ENCODE peak calls at places on chromosome 13, in ten cellular contexts. M is choroid plexus epithelial cell, J is colonic mucosa, G is AG04450, D is suprapubic skin, V is left lung, E is astrocyte of the spinal cord, F is stomach, C is AG09309, S is cardiac muscle cell. O is an unnamed sample.

GRCh38 chr13:108408670-108409069 is 139.2 kb downstream of the TNFSF13B start:
- DNase-seq in M (no peak), J (no peak), G (no peak), D (no peak), V (no peak), E (no peak), F (no peak), C (no peak), S (no peak), O (no peak)

GRCh38 chr13:36766295-36766694 is 52.7 kb upstream of the RFXAP start:
- DNase-seq in M (peak; percentile 93), J (no peak), G (no peak), D (no peak), V (peak; percentile 39), E (peak; percentile 74), F (no peak), C (no peak), S (no peak), O (peak; percentile 71)

GRCh38 chr13:24627090-24627714 is 53.0 kb upstream of the ATP12A start:
- DNase-seq in M (no peak), J (peak; percentile 72), G (no peak), D (no peak), V (no peak), E (no peak), F (peak; percentile 24), C (no peak), S (peak; percentile 79), O (no peak)

GRCh38 chr13:72221276-72221962 is 354.4 kb upstream of the DACH1 start:
- DNase-seq in M (peak; percentile 26), J (peak; percentile 39), G (no peak), D (no peak), V (no peak), E (no peak), F (no peak), C (no peak), S (peak; percentile 22), O (peak; percentile 7)

GRCh38 chr13:110294146-110294545 is 12.8 kb downstream of the COL4A1 start:
- DNase-seq in M (peak; percentile 69), J (no peak), G (no peak), D (no peak), V (no peak), E (no peak), F (no peak), C (peak; percentile 71), S (no peak), O (peak; percentile 87)

GRCh38 chr13:96707146-96707545 is 287.1 kb downstream of the OXGR1 start:
- DNase-seq in M (no peak), J (no peak), G (no peak), D (no peak), V (no peak), E (no peak), F (no peak), C (no peak), S (no peak), O (no peak)

GRCh38 chr13:39776439-39776838 is 121.0 kb downstream of the COG6 start:
- DNase-seq in M (peak; percentile 93), J (no peak), G (peak; percentile 51), D (no peak), V (no peak), E (peak; percentile 91), F (no peak), C (peak; percentile 58), S (no peak), O (peak; percentile 70)

GRCh38 chr13:73158851-73159250 is 100.0 kb downstream of the KLF5 start:
- DNase-seq in M (peak; percentile 62), J (no peak), G (peak; percentile 30), D (no peak), V (no peak), E (peak; percentile 61), F (no peak), C (no peak), S (no peak), O (peak; percentile 67)

GRCh38 chr13:92390217-92390616 is 836.4 kb upstream of the GPC6 start:
- DNase-seq in M (no peak), J (no peak), G (no peak), D (no peak), V (no peak), E (no peak), F (no peak), C (no peak), S (no peak), O (no peak)

GRCh38 chr13:29887651-29888050 is 37.2 kb upstream of the UBL3 start:
- DNase-seq in M (no peak), J (no peak), G (no peak), D (no peak), V (no peak), E (no peak), F (no peak), C (no peak), S (no peak), O (no peak)

GRCh38 chr13:42681394-42681793 is 100.0 kb upstream of the FAM216B start:
- DNase-seq in M (no peak), J (no peak), G (no peak), D (no peak), V (no peak), E (no peak), F (no peak), C (no peak), S (no peak), O (no peak)

DNA sequence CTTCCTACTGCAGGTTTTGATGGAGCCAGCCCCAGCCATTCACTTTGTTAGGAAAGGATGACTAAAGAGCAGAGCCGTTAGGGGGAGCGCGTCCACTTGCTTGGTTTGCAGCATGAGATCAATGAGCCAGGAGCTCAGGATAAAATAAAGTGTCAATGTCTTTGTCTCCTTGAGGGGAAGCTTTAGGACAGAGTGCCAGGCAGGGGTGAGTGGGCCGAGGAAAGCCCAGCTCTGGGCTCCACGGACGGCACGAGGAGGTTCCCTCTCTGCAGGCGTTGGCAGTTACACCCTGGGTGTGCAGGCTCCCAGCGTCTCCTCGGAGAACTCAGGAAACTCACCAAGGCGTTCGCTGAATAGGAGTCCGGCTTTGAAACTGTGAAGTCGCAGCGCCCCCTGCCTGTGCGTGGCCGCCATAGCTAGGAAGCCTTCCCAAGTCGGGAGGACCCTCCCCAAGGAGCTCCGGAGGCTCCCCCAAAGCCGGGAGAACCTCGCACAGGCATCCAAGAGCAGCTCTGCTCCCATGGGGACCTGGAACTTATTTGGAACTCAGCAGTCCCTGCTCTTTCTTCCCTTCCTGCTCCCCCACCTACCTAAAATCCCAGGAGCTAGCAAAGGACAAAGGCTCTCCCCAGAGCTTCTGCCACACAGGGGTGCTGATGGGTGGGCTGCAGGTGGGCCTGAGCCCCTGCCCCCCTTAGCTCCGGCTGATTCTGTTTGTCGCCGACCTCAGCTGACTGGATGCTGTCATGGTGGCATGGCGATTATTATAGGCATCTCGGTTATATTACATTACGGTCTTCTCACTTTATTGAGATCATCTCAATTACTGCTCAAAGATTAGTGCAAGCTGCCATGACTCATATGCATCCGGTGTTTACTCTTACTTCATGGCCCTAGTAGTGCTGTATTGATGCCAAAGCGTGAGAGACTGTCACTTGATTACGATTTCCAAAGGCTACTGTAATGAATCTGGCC is 34.4 kb downstream of the GSX1 start:
- DNase-seq in M (peak; percentile 91), J (peak; percentile 86), G (peak; percentile 59), D (peak; percentile 89), V (peak; percentile 77), E (peak; percentile 88), F (peak; percentile 86), C (peak; percentile 45), S (peak; percentile 91), O (peak; percentile 89)
- H3K4me3 ChIP-seq in M (peak overlapping the region; percentile 43), J (no peak overlapping the region), G (peak overlapping the region; percentile 49), D (peak overlapping the region; percentile 22), V (no peak overlapping the region), E (peak overlapping the region; percentile 9), F (peak overlapping the region; percentile 25), C (peak overlapping the region; percentile 22), S (peak overlapping the region; percentile 16), O (peak overlapping the region; percentile 40)

DNA sequence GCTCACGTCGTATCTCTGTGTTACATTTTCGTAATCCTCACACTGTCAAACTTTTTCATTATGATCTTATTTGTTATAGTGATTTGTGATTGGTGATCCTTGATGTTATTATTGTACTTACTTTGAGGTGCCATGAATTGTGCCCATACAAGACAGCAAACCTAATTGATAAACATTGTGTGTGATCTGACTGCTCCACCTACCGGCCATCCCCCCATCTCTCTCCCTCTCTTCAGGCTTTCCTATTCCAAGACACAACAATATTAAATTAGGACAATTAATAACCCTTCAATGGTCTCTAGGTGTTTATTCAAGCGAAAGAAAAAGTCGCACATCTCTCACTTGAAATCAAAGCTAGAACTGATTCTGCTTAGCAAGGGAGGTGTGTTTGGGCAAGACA is 349.3 kb downstream of the RBM26 start:
- DNase-seq in M (no peak), J (no peak), G (no peak), D (no peak), V (no peak), E (no peak), F (no peak), C (no peak), S (no peak), O (no peak)
- TF ChIP-seq CTCF in M (no peak), J (no peak), G (no peak), D (no peak), V (no peak), E (no peak), F (no peak), C (no peak), S (no peak), O (no peak)

GRCh38 chr13:45047394-45048328 is 58.3 kb downstream of the GPALPP1 start:
- DNase-seq in M (peak; percentile 89), J (peak; percentile 81), G (peak; percentile 74), D (no peak), V (peak; percentile 63), E (peak; percentile 85), F (peak; percentile 80), C (peak; percentile 64), S (peak; percentile 85), O (peak; percentile 89)
- H3K4me3 ChIP-seq in M (peak overlapping the region; percentile 62), J (peak overlapping the region; percentile 46), G (peak overlapping the region; percentile 57), D (peak overlapping the region; percentile 42), V (peak overlapping the region; percentile 35), E (peak overlapping the region; percentile 54), F (peak overlapping the region; percentile 48), C (peak overlapping the region; percentile 44), S (peak overlapping the region; percentile 47), O (peak overlapping the region; percentile 65)

GRCh38 chr13:27476943-27477681 is 26.7 kb upstream of the MTIF3 start:
- DNase-seq in M (peak; percentile 60), J (no peak), G (peak; percentile 6), D (peak; percentile 26), V (no peak), E (peak; percentile 47), F (peak; percentile 76), C (no peak), S (no peak), O (peak; percentile 7)
- TF ChIP-seq CTCF in M (no peak), J (no peak), G (no peak), D (no peak), V (no peak), E (no peak), F (no peak), C (peak; percentile 13), S (no peak), O (no peak)

GRCh38 chr13:33015275-33015674 is 948 bp upstream of the KL start:
- DNase-seq in M (no peak), J (no peak), G (no peak), D (no peak), V (no peak), E (no peak), F (no peak), C (no peak), S (no peak), O (peak; percentile 31)
- H3K4me3 ChIP-seq in M (no peak overlapping the region), J (no peak overlapping the region), G (no peak overlapping the region), D (peak overlapping the region; percentile 59), V (peak overlapping the region; percentile 13), E (no peak overlapping the region), F (peak overlapping the region; percentile 67), C (no peak overlapping the region), S (no peak overlapping the region), O (no peak overlapping the region)